ENCODE peak calls at places on chromosomes 5 and 9, in nine cellular contexts. U is tibial artery; Q is MM.1S; A is left ventricle myocardium inferior; Y is GM23338; Z is fibroblast of lung; O is CD8-positive, alpha-beta memory T cell; X is body of pancreas; R is endothelial cell of umbilical vein. F is an unnamed sample.

GRCh38 chr5:112344540-112344939 is 74.5 kb downstream of the EPB41L4A start:
- DNase-seq in Q (no peak), U (no peak), Y (no peak), A (no peak), Z (no peak), O (no peak), X (no peak), R (no peak), F (no peak)

GRCh38 chr9:110146371-110146770 is 61.6 kb downstream of the C9orf152 start:
- DNase-seq in O (no peak), X (no peak), Q (no peak), U (no peak), A (no peak), Y (no peak), Z (peak; percentile 52), R (no peak), F (no peak)

GRCh38 chr9:124357591-124358361 is 57.5 kb downstream of the PSMB7 start:
- DNase-seq in X (no peak), R (no peak), O (no peak), Y (peak; percentile 66), U (no peak), A (no peak), Z (no peak), Q (no peak), F (no peak)

GRCh38 chr9:121399883-121400607 is 30.0 kb upstream of the STOM start:
- DNase-seq in Q (peak; percentile 77), X (no peak), R (peak; percentile 82), U (no peak), Z (peak; percentile 79), A (no peak), O (no peak), Y (peak; percentile 86), F (peak; percentile 57)

GRCh38 chr5:142725231-142726187 is 39.6 kb upstream of the FGF1 start:
- DNase-seq in R (no peak), Z (no peak), Q (no peak), X (no peak), A (no peak), O (no peak), U (no peak), Y (no peak), F (no peak)

GRCh38 chr9:135519179-135519971 is 1.9 kb upstream of the LCN1 start:
- DNase-seq in U (no peak), O (no peak), A (no peak), R (no peak), Q (no peak), X (no peak), Y (no peak), Z (no peak), F (no peak)

GRCh38 chr9:105403552-105404246 is 44.1 kb upstream of the FSD1L start:
- DNase-seq in X (no peak), R (no peak), U (no peak), Y (peak; percentile 82), O (no peak), Z (no peak), Q (no peak), A (no peak), F (no peak)

GRCh38 chr5:108579236-108579635 is 168.5 kb upstream of the FER start:
- DNase-seq in A (no peak), R (no peak), Y (peak; percentile 5), Q (no peak), U (no peak), O (no peak), Z (no peak), X (no peak), F (no peak)

GRCh38 chr9:97911528-97911927 is 10.8 kb downstream of the TRMO start:
- DNase-seq in O (no peak), Q (no peak), X (no peak), Z (no peak), U (no peak), A (no peak), Y (no peak), R (no peak), F (no peak)

GRCh38 chr9:93122721-93123221 is 11.3 kb downstream of the NINJ1 start:
- DNase-seq in Y (no peak), A (no peak), Z (no peak), X (no peak), O (no peak), Q (no peak), R (no peak), U (peak; percentile 58), F (no peak)

GRCh38 chr5:172713113-172713808 is 57.7 kb downstream of the DUSP1 start:
- DNase-seq in R (peak; percentile 45), O (peak; percentile 73), A (peak; percentile 64), Z (no peak), U (no peak), Q (peak; percentile 41), Y (peak; percentile 61), X (peak; percentile 61), F (peak; percentile 81)

GRCh38 chr5:17069995-17070405 is 133.9 kb upstream of the MYO10 start:
- DNase-seq in A (no peak), Z (peak; percentile 52), X (no peak), O (no peak), Y (no peak), U (no peak), Q (no peak), R (peak; percentile 74), F (no peak)

GRCh38 chr9:134297581-134297980 is 28.7 kb upstream of the RXRA start:
- DNase-seq in Z (no peak), X (no peak), O (no peak), A (peak; percentile 5), R (no peak), Y (no peak), Q (no peak), U (no peak), F (no peak)

GRCh38 chr5:157172408-157172807 is 6.3 kb upstream of the GARIN3 start:
- DNase-seq in Z (no peak), X (no peak), Y (no peak), R (no peak), Q (peak; percentile 96), U (no peak), O (peak; percentile 64), A (no peak), F (peak; percentile 67)

GRCh38 chr9:83043583-83043982 is 19.4 kb downstream of the RASEF start:
- DNase-seq in R (no peak), Z (peak; percentile 36), Q (peak; percentile 15), U (no peak), A (no peak), O (no peak), X (no peak), Y (peak; percentile 6), F (no peak)

GRCh38 chr9:125472926-125473701 is 211.5 kb downstream of the GAPVD1 start:
- DNase-seq in O (no peak), X (no peak), U (no peak), A (peak; percentile 34), Y (peak; percentile 56), Z (peak; percentile 90), R (peak; percentile 70), Q (no peak), F (no peak)

GRCh38 chr5:105885266-105885665 is 1785.5 kb downstream of the EFNA5 start:
- DNase-seq in Z (peak; percentile 31), X (no peak), A (no peak), Y (no peak), O (no peak), R (no peak), U (no peak), Q (no peak), F (no peak)

GRCh38 chr5:73135429-73136276 is 15.3 kb downstream of the TMEM171 start:
- DNase-seq in R (peak; percentile 16), Y (peak; percentile 75), Q (peak; percentile 16), A (no peak), U (no peak), O (no peak), Z (peak; percentile 38), X (no peak), F (no peak)

GRCh38 chr9:5326893-5327548 is 12.7 kb downstream of the RLN1 start:
- DNase-seq in Q (no peak), X (peak; percentile 35), A (no peak), O (peak; percentile 33), U (no peak), R (no peak), Y (peak; percentile 90), Z (peak; percentile 7), F (peak; percentile 28)

GRCh38 chr9:131264231-131264630 is 12.1 kb downstream of the FAM78A start:
- DNase-seq in A (no peak), U (no peak), Y (no peak), Z (no peak), Q (no peak), X (no peak), R (no peak), O (no peak), F (peak; percentile 47)

GRCh38 chr5:58972301-58972700 is 389.4 kb downstream of the RAB3C start:
- DNase-seq in O (no peak), Z (peak; percentile 10), X (no peak), Y (no peak), U (no peak), R (no peak), Q (no peak), A (no peak), F (no peak)

GRCh38 chr9:137320555-137321384 is 18.7 kb upstream of the NRARP start:
- DNase-seq in Y (peak; percentile 65), U (peak; percentile 63), Q (no peak), A (peak; percentile 19), X (no peak), O (no peak), Z (no peak), R (peak; percentile 92), F (no peak)

GRCh38 chr5:68264024-68264956 is 48.7 kb downstream of the PIK3R1 start:
- DNase-seq in O (no peak), Y (no peak), X (peak; percentile 45), Z (peak; percentile 89), Q (no peak), A (peak; percentile 35), U (no peak), R (peak; percentile 79), F (no peak)
- H3K4me1 ChIP-seq in O (peaks cover 78% of the 10 kb centered on the region), Y (no peaks in the 10 kb centered on the region), X (peaks cover 61% of the 10 kb centered on the region), Z (peaks cover 41% of the 10 kb centered on the region), Q (no peaks in the 10 kb centered on the region), A (peaks cover 100% of the 10 kb centered on the region), U (no peaks in the 10 kb centered on the region), R (peaks cover 3% of the 10 kb centered on the region), F (peaks cover 59% of the 10 kb centered on the region)

GRCh38 chr5:139118804-139119203 is 79.4 kb downstream of the SIL1 start:
- DNase-seq in U (peak; percentile 74), O (no peak), X (no peak), Z (no peak), Y (no peak), Q (no peak), A (no peak), R (no peak), F (no peak)
- H3K27ac ChIP-seq in U (peak overlapping the region; percentile 66), O (no peak overlapping the region), X (no peak overlapping the region), Z (no peak overlapping the region), Y (no peak overlapping the region), Q (no peak overlapping the region), A (no peak overlapping the region), R (no peak overlapping the region), F (no peak overlapping the region)

DNA sequence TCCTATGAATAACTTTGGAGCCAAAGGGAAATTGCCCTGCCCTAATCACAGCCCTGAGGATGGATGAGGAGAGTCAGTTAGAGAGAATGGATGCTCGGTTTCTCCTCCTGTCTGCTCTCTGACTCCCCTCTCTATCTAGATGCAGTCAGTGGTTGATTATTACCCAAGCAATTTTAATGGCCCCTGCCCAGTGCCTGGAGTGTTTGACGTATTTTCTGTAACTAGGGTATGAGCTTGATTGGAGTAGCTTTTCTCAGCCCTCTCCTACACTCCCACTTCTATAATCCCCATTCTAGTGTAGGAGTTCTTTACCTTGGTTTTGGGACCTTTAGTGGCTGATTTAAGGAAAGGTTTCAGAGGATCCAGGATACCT is 60.4 kb downstream of the DOCK2 start:
- DNase-seq in U (no peak), O (no peak), A (no peak), Y (no peak), X (no peak), R (no peak), Z (no peak), Q (no peak), F (no peak)
- H3K36me3 ChIP-seq in U (no peaks in the 10 kb centered on the region), O (peaks cover 64% of the 10 kb centered on the region), A (no peaks in the 10 kb centered on the region), Y (no peaks in the 10 kb centered on the region), X (no peaks in the 10 kb centered on the region), R (no peaks in the 10 kb centered on the region), Z (no peaks in the 10 kb centered on the region), Q (peaks cover 10% of the 10 kb centered on the region), F (peaks cover 55% of the 10 kb centered on the region)

GRCh38 chr5:177477701-177478477 is 4.5 kb upstream of the DBN1 start:
- DNase-seq in A (no peak), R (no peak), U (no peak), Z (peak; percentile 38), Y (no peak), O (no peak), X (no peak), Q (no peak), F (no peak)
- H3K4me1 ChIP-seq in A (peaks cover 53% of the 10 kb centered on the region), R (no peaks in the 10 kb centered on the region), U (no peaks in the 10 kb centered on the region), Z (peaks cover 31% of the 10 kb centered on the region), Y (peaks cover 20% of the 10 kb centered on the region), O (peaks cover 23% of the 10 kb centered on the region), X (peaks cover 16% of the 10 kb centered on the region), Q (no peaks in the 10 kb centered on the region), F (peaks cover 24% of the 10 kb centered on the region)

F was measured in naive thymus-derived CD4-positive, alpha-beta T cell.